ENCODE peak calls at places on chromosomes 4 and X, in eight cellular contexts. W is HL-60, S is esophagus muscularis mucosa, K is sigmoid colon, O is A549, J is heart right ventricle, P is ascending aorta, Y is colonic mucosa. Q is an unnamed sample.

GRCh38 chrX:10119399-10119990 is 37.3 kb upstream of the CLCN4 start:
- DNase-seq in Y (peak; percentile 85), O (peak; percentile 34), J (no peak), S (peak; percentile 94), W (peak; percentile 86), K (peak; percentile 87), P (no peak), Q (no peak)

GRCh38 chr4:185165605-185166063 is 22.6 kb downstream of the SLC25A4 start:
- DNase-seq in S (no peak), K (no peak), O (no peak), J (no peak), Y (no peak), P (no peak), W (peak; percentile 40), Q (no peak)

GRCh38 chrX:106341823-106342222 is 173.7 kb downstream of the PWWP3B start:
- DNase-seq in S (no peak), O (no peak), W (no peak), J (no peak), K (no peak), Y (no peak), P (no peak), Q (no peak)

GRCh38 chr4:12723849-12724447 is 760.2 kb downstream of the RAB28 start:
- DNase-seq in K (no peak), O (no peak), J (no peak), P (no peak), W (no peak), Y (no peak), S (no peak), Q (no peak)

GRCh38 chr4:2219233-2219760 is 22.6 kb downstream of the HAUS3 start:
- DNase-seq in S (no peak), P (no peak), Y (no peak), O (no peak), J (no peak), K (no peak), W (no peak), Q (no peak)

GRCh38 chr4:12633058-12633651 is 851.0 kb downstream of the RAB28 start:
- DNase-seq in P (no peak), W (peak; percentile 71), J (peak; percentile 73), O (peak; percentile 21), K (peak; percentile 73), Y (peak; percentile 87), S (no peak), Q (no peak)

GRCh38 chr4:150368667-150369066 is 213.3 kb upstream of the MAB21L2 start:
- DNase-seq in W (no peak), P (no peak), Y (no peak), O (no peak), J (no peak), K (no peak), S (no peak), Q (no peak)

GRCh38 chrX:115058276-115058675 is 40.9 kb upstream of the IL13RA2 start:
- DNase-seq in Y (no peak), O (no peak), P (no peak), S (no peak), K (peak; percentile 58), W (no peak), J (no peak), Q (no peak)

GRCh38 chrX:727738-728621 is 97.4 kb downstream of the SHOX start:
- DNase-seq in Y (no peak), O (peak; percentile 22), P (no peak), J (no peak), S (peak; percentile 85), W (peak; percentile 14), K (peak; percentile 45), Q (no peak)

GRCh38 chrX:116781926-116782325 is 319.1 kb upstream of the CT83 start:
- DNase-seq in P (no peak), Y (no peak), S (no peak), O (no peak), K (peak; percentile 70), J (no peak), W (no peak), Q (no peak)

GRCh38 chr4:140807491-140808257 is 51.5 kb upstream of the TBC1D9 start:
- DNase-seq in O (no peak), W (no peak), Y (no peak), P (no peak), S (no peak), K (no peak), J (no peak), Q (no peak)

GRCh38 chr4:4855293-4856070 is 4.0 kb upstream of the MSX1 start:
- DNase-seq in Y (no peak), W (no peak), S (no peak), O (no peak), K (no peak), J (no peak), P (no peak), Q (no peak)

GRCh38 chr4:14415146-14415545 is 587.1 kb upstream of the CPEB2 start:
- DNase-seq in J (no peak), S (no peak), P (no peak), Y (no peak), K (no peak), W (no peak), O (no peak), Q (no peak)

GRCh38 chr4:17447675-17448298 is 64.1 kb downstream of the QDPR start:
- DNase-seq in O (peak; percentile 26), K (no peak), S (no peak), P (no peak), W (peak; percentile 57), J (no peak), Y (peak; percentile 57), Q (no peak)

GRCh38 chrX:57583477-57583876 is 8.3 kb upstream of the ZXDB start:
- DNase-seq in P (no peak), K (no peak), Y (no peak), O (no peak), J (no peak), S (no peak), W (no peak), Q (no peak)

GRCh38 chrX:38275615-38276014 is 51.7 kb downstream of the RPGR start:
- DNase-seq in K (no peak), S (no peak), O (peak; percentile 18), P (no peak), W (no peak), J (no peak), Y (no peak), Q (no peak)

GRCh38 chr4:105963461-105964400 is 68.5 kb downstream of the NPNT start:
- DNase-seq in Y (no peak), W (no peak), J (no peak), O (no peak), S (no peak), P (no peak), K (no peak), Q (no peak)

GRCh38 chr4:107283587-107284559 is 247.8 kb upstream of the DKK2 start:
- DNase-seq in Y (no peak), W (no peak), O (no peak), J (no peak), P (no peak), K (no peak), S (no peak), Q (no peak)

GRCh38 chrX:54029543-54030143 is 14.6 kb downstream of the PHF8 start:
- DNase-seq in K (peak; percentile 42), P (no peak), Y (no peak), J (no peak), O (no peak), W (no peak), S (no peak), Q (no peak)

GRCh38 chr4:133588306-133588705 is 439.2 kb downstream of the PCDH10 start:
- DNase-seq in J (no peak), P (no peak), Y (no peak), W (no peak), S (no peak), K (no peak), O (no peak), Q (no peak)

GRCh38 chrX:1592128-1592862 is 891 bp downstream of the AKAP17A start:
- DNase-seq in K (no peak), W (no peak), Y (peak; percentile 43), J (no peak), O (no peak), P (no peak), S (no peak), Q (no peak)

GRCh38 chrX:118218940-118219339 is 102.3 kb upstream of the KLHL13 start:
- DNase-seq in W (no peak), O (no peak), K (no peak), S (no peak), P (no peak), J (no peak), Y (no peak), Q (no peak)

GRCh38 chr4:135408109-135408508 is 1206.5 kb upstream of the PABPC4L start:
- DNase-seq in J (no peak), O (no peak), S (no peak), P (no peak), Y (no peak), W (no peak), K (no peak), Q (no peak)

GRCh38 chr4:47483722-47484121 is 1.4 kb upstream of the ATP10D start:
- DNase-seq in O (no peak), S (no peak), Y (no peak), P (no peak), J (no peak), W (no peak), K (no peak), Q (no peak)
- TF ChIP-seq CTCF in O (no peak), S (no peak), Y (no peak), P (no peak), J (no peak), W (no peak), K (no peak), Q (no peak)

GRCh38 chrX:39756086-39756883 is 341.5 kb downstream of the BCOR start:
- DNase-seq in Y (no peak), K (peak; percentile 73), P (no peak), J (no peak), W (no peak), O (no peak), S (no peak), Q (no peak)
- H3K27ac ChIP-seq in Y (no peak overlapping the region), K (peak overlapping the region; percentile 85), P (peak overlapping the region; percentile 58), J (no peak overlapping the region), W (no peak overlapping the region), O (peak overlapping the region; percentile 99), S (peak overlapping the region; percentile 81), Q (peak overlapping the region; percentile 75)

DNA sequence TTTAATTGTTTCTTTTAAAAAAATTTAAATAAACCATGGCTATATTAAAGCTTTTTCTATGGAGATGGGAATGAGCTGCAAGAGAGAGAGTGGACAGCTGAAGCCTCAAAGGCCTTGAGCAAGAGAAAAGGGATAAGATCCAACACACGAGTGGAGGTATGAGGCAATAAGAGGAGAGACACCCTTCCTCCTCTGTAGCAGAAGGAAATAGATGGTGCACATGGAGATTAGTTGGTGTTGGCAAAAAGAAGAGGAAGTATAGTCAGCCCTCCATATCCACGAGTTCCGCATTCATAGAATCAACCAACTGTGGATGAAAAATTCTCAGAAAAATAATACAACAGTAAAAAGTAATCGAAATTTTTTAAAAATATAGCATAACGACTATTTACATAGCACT is 3.2 kb downstream of the CXorf38 start:
- DNase-seq in O (no peak), J (no peak), K (no peak), W (peak; percentile 80), P (no peak), S (no peak), Y (no peak), Q (no peak)
- H3K4me3 ChIP-seq in O (no peak overlapping the region), J (peak overlapping the region; percentile 43), K (no peak overlapping the region), W (peak overlapping the region; percentile 47), P (peak overlapping the region; percentile 28), S (peak overlapping the region; percentile 47), Y (no peak overlapping the region), Q (peak overlapping the region; percentile 60)

DNA sequence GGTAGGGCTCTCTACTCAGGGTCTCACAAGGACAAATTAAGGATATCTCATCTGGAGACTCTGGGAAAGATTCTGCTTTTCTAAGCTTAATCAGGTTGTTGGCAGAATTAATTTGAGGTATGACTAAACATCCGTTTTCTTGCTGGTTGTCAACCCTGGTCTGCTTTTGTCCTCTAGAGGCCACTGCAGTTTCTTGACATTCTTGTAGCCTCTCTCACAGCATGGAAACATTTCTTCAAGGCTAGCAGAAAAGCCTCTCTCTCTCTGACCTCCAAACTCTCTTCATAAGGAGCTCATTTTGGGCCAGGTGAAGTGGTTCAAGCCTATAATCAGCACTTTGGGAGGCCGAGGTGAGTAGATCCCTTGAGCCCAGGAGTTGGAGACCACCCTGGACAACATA is 749.5 kb upstream of the PCDH7 start:
- DNase-seq in K (no peak), O (peak; percentile 0), W (no peak), P (no peak), S (no peak), J (no peak), Y (no peak), Q (no peak)
- TF ChIP-seq CTCF in K (no peak), O (no peak), W (no peak), P (no peak), S (no peak), J (no peak), Y (no peak), Q (no peak)

Q was measured in coronary artery.